ENCODE peak calls at places on chromosomes 7 and 10, in four cellular contexts. Q, E, D and C are unnamed samples.

GRCh38 chr7:40315277-40315676 is 180.5 kb downstream of the SUGCT start:
- DNase-seq in D (no peak), Q (no peak), E (no peak), C (no peak)

GRCh38 chr7:98870807-98871491 is 1.1 kb upstream of the TMEM130 start:
- DNase-seq in E (no peak), D (peak), Q (no peak), C (no peak)

GRCh38 chr10:62690703-62691102 is 113.8 kb upstream of the ADO start:
- DNase-seq in D (no peak), Q (no peak), E (no peak), C (no peak)

GRCh38 chr10:3401491-3401938 is 228.9 kb upstream of the PITRM1 start:
- DNase-seq in E (no peak), Q (no peak), D (no peak), C (no peak)

GRCh38 chr10:124450010-124450782 is at the start of gene NKX1-2:
- DNase-seq in Q (peak), D (no peak), E (no peak), C (no peak)

GRCh38 chr10:31362023-31362641 is 43.1 kb downstream of the ZEB1 start:
- DNase-seq in D (no peak), Q (no peak), E (no peak), C (no peak)

GRCh38 chr7:132097550-132098134 is 478.6 kb downstream of the PLXNA4 start:
- DNase-seq in D (no peak), Q (no peak), E (no peak), C (no peak)

GRCh38 chr10:80462277-80462985 is 8.3 kb downstream of the TSPAN14 start:
- DNase-seq in Q (peak), E (no peak), D (no peak), C (no peak)

GRCh38 chr10:71471957-71472365 is 75.2 kb downstream of the CDH23 start:
- DNase-seq in E (no peak), Q (no peak), D (no peak), C (no peak)

GRCh38 chr7:77238703-77239136 is 39.1 kb upstream of the FGL2 start:
- DNase-seq in D (no peak), E (no peak), Q (peak), C (no peak)

GRCh38 chr7:1236831-1237701 is 4.4 kb downstream of the UNCX start:
- DNase-seq in E (no peak), D (no peak), Q (no peak), C (no peak)

GRCh38 chr7:138359891-138360582 is 100.0 kb upstream of the TRIM24 start:
- DNase-seq in Q (no peak), D (no peak), E (no peak), C (no peak)

GRCh38 chr10:102208311-102209035 is 17.6 kb upstream of the ELOVL3 start:
- DNase-seq in E (peak), Q (no peak), D (no peak), C (no peak)

GRCh38 chr7:44494960-44495359 is 4.5 kb upstream of the NUDCD3 start:
- DNase-seq in Q (no peak), E (no peak), D (no peak), C (no peak)

GRCh38 chr10:47257396-47258120 is 42.4 kb upstream of the GDF10 start:
- DNase-seq in D (no peak), E (no peak), Q (no peak), C (no peak)

GRCh38 chr7:2197436-2198155 is 35.1 kb downstream of the MAD1L1 start:
- DNase-seq in Q (no peak), E (no peak), D (no peak), C (no peak)

GRCh38 chr7:28203498-28204240 is 23.1 kb upstream of the JAZF1 start:
- DNase-seq in E (no peak), D (no peak), Q (no peak), C (no peak)

GRCh38 chr10:1715821-1716220 is 21.5 kb downstream of the ADARB2 start:
- DNase-seq in Q (no peak), D (no peak), E (no peak), C (no peak)

GRCh38 chr7:138869353-138869752 is 71.4 kb upstream of the ATP6V0A4 start:
- DNase-seq in Q (no peak), E (no peak), D (no peak), C (no peak)